ENCODE peak calls at places on chromosomes 13 and 19, in four cellular contexts. A is IMR-90, D is cardiac muscle cell, O is nephron progenitor cell. C is an unnamed sample.

GRCh38 chr13:21137696-21138095 is 38.7 kb downstream of the SKA3 start:
- DNase-seq in O (no peak), A (peak), D (peak), C (peak)

GRCh38 chr13:106349080-106349841 is 186.2 kb downstream of the EFNB2 start:
- DNase-seq in A (peak), D (peak), O (peak), C (no peak)

GRCh38 chr19:36547001-36547732 is 19.1 kb upstream of the ZNF260 start:
- DNase-seq in A (peak), O (no peak), D (peak), C (peak)

GRCh38 chr19:45476349-45476717 is 8.5 kb downstream of the FOSB start:
- DNase-seq in O (no peak), D (no peak), A (peak), C (no peak)

GRCh38 chr13:113650275-113650674 is 7.7 kb downstream of the ATP4B start:
- DNase-seq in D (no peak), A (no peak), O (no peak), C (no peak)

GRCh38 chr13:77300176-77301141 is 26.4 kb downstream of the MYCBP2 start:
- DNase-seq in O (no peak), A (peak), D (peak), C (peak)

GRCh38 chr13:33353210-33353609 is 67.7 kb upstream of the STARD13 start:
- DNase-seq in D (no peak), A (no peak), O (no peak), C (no peak)

GRCh38 chr19:49889687-49890348 is 6.9 kb downstream of the IL4I1 start:
- DNase-seq in D (peak), A (peak), O (peak), C (peak)

GRCh38 chr13:28321751-28322150 is 173.2 kb downstream of the FLT1 start:
- DNase-seq in D (no peak), A (peak), O (no peak), C (peak)

GRCh38 chr13:68810660-68811059 is 1297.0 kb upstream of the ATXN8OS start:
- DNase-seq in O (no peak), D (no peak), A (no peak), C (no peak)

GRCh38 chr19:30173593-30174356 is 198.4 kb upstream of the ZNF536 start:
- DNase-seq in D (no peak), O (no peak), A (no peak), C (no peak)

GRCh38 chr19:35023428-35023827 is 6.8 kb upstream of the SCN1B start:
- DNase-seq in O (no peak), A (no peak), D (no peak), C (no peak)

GRCh38 chr19:34220472-34221063 is 33.8 kb upstream of the GARRE1 start:
- DNase-seq in D (peak), O (peak), A (peak), C (peak)

GRCh38 chr13:38366954-38367645 is 17.4 kb downstream of the UFM1 start:
- DNase-seq in D (peak), O (no peak), A (peak), C (peak)

GRCh38 chr13:59607172-59607571 is 556.6 kb downstream of the DIAPH3 start:
- DNase-seq in O (no peak), A (no peak), D (no peak), C (no peak)

GRCh38 chr13:26038931-26039475 is 12.8 kb downstream of the SHISA2 start:
- DNase-seq in O (no peak), A (no peak), D (no peak), C (no peak)

GRCh38 chr13:113179374-113180230 is 21.2 kb downstream of the PROZ start:
- DNase-seq in D (no peak), A (peak), O (no peak), C (no peak)

GRCh38 chr13:51246005-51246404 is 23.8 kb downstream of the FAM124A start:
- DNase-seq in A (no peak), O (no peak), D (no peak), C (no peak)

GRCh38 chr19:10929402-10929794 is 787 bp downstream of the TIMM29 start:
- DNase-seq in D (no peak), O (no peak), A (no peak), C (no peak)

GRCh38 chr13:47076536-47076935 is 179.7 kb upstream of the HTR2A start:
- DNase-seq in D (no peak), A (peak), O (no peak), C (no peak)

GRCh38 chr19:38785187-38785699 is 3.8 kb upstream of the LGALS7B start:
- DNase-seq in A (no peak), O (no peak), D (no peak), C (no peak)

GRCh38 chr19:51107406-51108065 is 673 bp downstream of the CTU1 start:
- DNase-seq in O (no peak), A (peak), D (no peak), C (no peak)

GRCh38 chr19:21677696-21678418 is 89.5 kb downstream of the ZNF100 start:
- DNase-seq in D (no peak), O (no peak), A (no peak), C (no peak)

GRCh38 chr19:4657262-4657661 is 12.9 kb downstream of the MYDGF start:
- DNase-seq in A (no peak), O (no peak), D (no peak), C (no peak)

GRCh38 chr13:102045713-102046112 is 356.1 kb downstream of the FGF14 start:
- DNase-seq in O (peak), D (no peak), A (no peak), C (no peak)